ENCODE peak calls at places on chromosome 1, in ten cellular contexts. E, N, D, W, F, O, B, Z, X and K are unnamed samples.

GRCh38 chr1:107776898-107777663 is 187.9 kb downstream of the VAV3 start:
- DNase-seq in E (no peak), F (no peak), B (no peak), X (no peak), Z (no peak), N (no peak), D (no peak), O (no peak), W (peak), K (no peak)

GRCh38 chr1:63954187-63954586 is 180.4 kb downstream of the ROR1 start:
- DNase-seq in X (no peak), N (no peak), E (no peak), F (no peak), D (no peak), Z (no peak), O (no peak), W (no peak), B (no peak), K (no peak)

GRCh38 chr1:35633526-35633925 is 7.8 kb downstream of the PSMB2 start:
- DNase-seq in B (no peak), Z (no peak), X (no peak), F (no peak), W (no peak), D (peak), O (no peak), E (no peak), N (no peak), K (no peak)

GRCh38 chr1:60960846-60961542 is 121.4 kb upstream of the NFIA start:
- DNase-seq in N (no peak), D (peak), O (no peak), B (no peak), E (no peak), W (no peak), F (no peak), Z (no peak), X (peak), K (peak)

GRCh38 chr1:17258116-17258757 is 9.3 kb downstream of the PADI3 start:
- DNase-seq in N (peak), E (no peak), F (no peak), X (peak), W (no peak), B (peak), Z (no peak), O (no peak), D (no peak), K (no peak)

GRCh38 chr1:93844262-93845045 is 34.6 kb downstream of the DNTTIP2 start:
- DNase-seq in O (no peak), W (peak), D (peak), B (peak), E (no peak), Z (peak), N (peak), X (peak), F (no peak), K (peak)

GRCh38 chr1:60831780-60832179 is 250.6 kb upstream of the NFIA start:
- DNase-seq in N (no peak), E (no peak), W (no peak), O (no peak), X (no peak), F (no peak), Z (no peak), D (no peak), B (no peak), K (no peak)

GRCh38 chr1:16006552-16007485 is 2.8 kb downstream of the SRARP start:
- DNase-seq in F (no peak), D (peak), E (no peak), Z (no peak), W (peak), X (peak), B (peak), N (peak), O (no peak), K (peak)

GRCh38 chr1:46673749-46674182 is 2.1 kb downstream of the TEX38 start:
- DNase-seq in X (no peak), W (no peak), E (no peak), B (peak), Z (no peak), N (peak), F (no peak), O (no peak), D (peak), K (peak)

GRCh38 chr1:77538956-77539509 is 143.4 kb downstream of the ZZZ3 start:
- DNase-seq in B (peak), D (peak), W (no peak), E (no peak), Z (no peak), N (peak), O (no peak), F (no peak), X (peak), K (peak)

GRCh38 chr1:29789221-29789909 is 553.0 kb downstream of the PTPRU start:
- DNase-seq in F (no peak), B (no peak), N (peak), D (peak), X (no peak), O (peak), Z (no peak), W (no peak), E (no peak), K (no peak)

GRCh38 chr1:99005537-99005942 is 879 bp upstream of the PLPPR5 start:
- DNase-seq in Z (no peak), E (no peak), N (no peak), D (peak), F (peak), X (no peak), W (no peak), B (no peak), O (no peak), K (no peak)

GRCh38 chr1:28036431-28036830 is 52.0 kb downstream of the EYA3 start:
- DNase-seq in D (no peak), O (no peak), Z (no peak), F (no peak), E (no peak), W (no peak), X (no peak), N (no peak), B (no peak), K (no peak)
- TF ChIP-seq CTCF in D (no peak), O (no peak), Z (peak), F (no peak), E (peak), W (peak), X (no peak), N (no peak), B (no peak), K (no peak)

DNA sequence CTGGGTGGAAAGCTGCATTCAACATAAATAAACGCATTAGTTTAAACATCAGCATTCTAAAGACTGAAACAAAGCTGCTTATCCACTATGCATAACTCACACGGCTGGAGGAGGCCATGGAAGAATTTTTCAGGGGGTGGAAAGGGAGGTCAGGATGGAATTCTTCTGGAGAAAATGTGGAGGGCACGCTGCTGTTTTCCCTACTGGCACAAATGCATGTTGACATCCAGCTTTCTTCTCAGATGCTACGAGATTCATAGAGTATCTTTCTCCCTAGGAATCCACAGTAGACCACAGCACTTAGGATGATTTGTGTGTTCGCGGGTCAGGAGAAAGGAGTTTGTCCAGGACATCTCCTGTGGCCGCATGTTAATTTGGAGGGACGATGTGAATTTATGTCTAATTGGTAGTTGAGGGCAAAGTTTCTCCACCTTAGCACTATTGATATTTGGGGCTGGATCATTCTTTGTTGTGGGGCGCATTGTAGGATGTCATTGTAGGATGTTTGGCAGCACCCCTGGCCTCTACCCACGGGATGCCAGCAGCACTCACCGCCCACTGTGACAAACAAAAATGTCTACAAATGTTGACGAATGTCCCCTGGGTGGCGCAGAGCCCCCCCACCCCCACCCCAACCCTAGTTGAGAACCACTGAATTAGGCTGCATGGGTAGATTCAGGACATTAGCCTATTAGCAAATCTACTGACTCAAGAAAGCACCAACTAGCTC is 86.5 kb upstream of the KAZN start:
- DNase-seq in X (no peak), B (no peak), N (peak), Z (no peak), F (no peak), W (no peak), D (peak), O (peak), E (no peak), K (no peak)
- H3K4me3 ChIP-seq in X (no peak), B (no peak), N (no peak), Z (no peak), F (no peak), W (no peak), D (no peak), O (no peak), E (no peak), K (no peak)

GRCh38 chr1:28540651-28541050 is 12.2 kb upstream of the TRNAU1AP start:
- DNase-seq in X (no peak), N (no peak), O (no peak), W (no peak), Z (no peak), F (no peak), D (no peak), E (no peak), B (no peak), K (no peak)
- TF ChIP-seq CTCF in X (no peak), N (peak), O (no peak), W (no peak), Z (no peak), F (peak), D (peak), E (no peak), B (peak), K (peak)

GRCh38 chr1:169240449-169241242 is 127.0 kb downstream of the NME7 start:
- DNase-seq in O (no peak), W (no peak), B (peak), D (peak), F (no peak), Z (no peak), E (no peak), N (peak), X (peak), K (peak)
- H3K4me3 ChIP-seq in O (no peak), W (no peak), B (no peak), D (no peak), F (no peak), Z (no peak), E (no peak), N (no peak), X (no peak), K (no peak)

GRCh38 chr1:81760487-81761097 is 40.1 kb upstream of the ADGRL2 start:
- DNase-seq in O (no peak), Z (no peak), B (peak), W (no peak), D (peak), N (peak), X (peak), F (no peak), E (no peak), K (peak)
- TF ChIP-seq CTCF in O (no peak), Z (peak), B (peak), W (no peak), D (peak), N (peak), X (peak), F (no peak), E (peak), K (peak)

GRCh38 chr1:26921462-26922200 is at the start of gene NUDC:
- DNase-seq in X (peak), O (peak), F (peak), D (peak), W (peak), E (peak), B (peak), N (peak), Z (peak), K (peak)
- H3K4me3 ChIP-seq in X (peak), O (peak), F (peak), D (peak), W (peak), E (peak), B (peak), N (peak), Z (peak), K (peak)